ENCODE peak calls at places on chromosome 7, in four cellular contexts. S is lower lobe of right lung, V is right cardiac atrium, F is astrocyte of the cerebellum. T is an unnamed sample.

GRCh38 chr7:13416071-13416470 is 573.4 kb downstream of the ETV1 start:
- DNase-seq in V (no peak), F (peak), S (no peak), T (no peak)

GRCh38 chr7:5001911-5002310 is 42.9 kb upstream of the MMD2 start:
- DNase-seq in F (no peak), S (no peak), V (no peak), T (no peak)

GRCh38 chr7:117600912-117601311 is 121.1 kb downstream of the CFTR start:
- DNase-seq in S (no peak), V (no peak), F (no peak), T (no peak)

GRCh38 chr7:98250789-98251188 is 1.2 kb downstream of the TECPR1 start:
- DNase-seq in V (no peak), S (no peak), F (no peak), T (peak)

GRCh38 chr7:18361756-18362155 is 133.8 kb upstream of the HDAC9 start:
- DNase-seq in V (no peak), S (no peak), F (peak), T (no peak)

GRCh38 chr7:17186745-17187144 is 111.7 kb upstream of the AHR start:
- DNase-seq in F (no peak), S (no peak), V (no peak), T (no peak)

GRCh38 chr7:97118306-97118917 is 914 bp downstream of the SDHAF3 start:
- DNase-seq in S (no peak), V (no peak), F (no peak), T (no peak)

GRCh38 chr7:100430450-100431285 is 1.0 kb downstream of the MEPCE start:
- DNase-seq in F (no peak), S (peak), V (no peak), T (no peak)

GRCh38 chr7:29243777-29244655 is 49.4 kb downstream of the CHN2 start:
- DNase-seq in V (no peak), F (no peak), S (no peak), T (peak)

GRCh38 chr7:22864855-22865606 is 42.4 kb upstream of the TOMM7 start:
- DNase-seq in F (no peak), S (no peak), V (no peak), T (no peak)

DNA sequence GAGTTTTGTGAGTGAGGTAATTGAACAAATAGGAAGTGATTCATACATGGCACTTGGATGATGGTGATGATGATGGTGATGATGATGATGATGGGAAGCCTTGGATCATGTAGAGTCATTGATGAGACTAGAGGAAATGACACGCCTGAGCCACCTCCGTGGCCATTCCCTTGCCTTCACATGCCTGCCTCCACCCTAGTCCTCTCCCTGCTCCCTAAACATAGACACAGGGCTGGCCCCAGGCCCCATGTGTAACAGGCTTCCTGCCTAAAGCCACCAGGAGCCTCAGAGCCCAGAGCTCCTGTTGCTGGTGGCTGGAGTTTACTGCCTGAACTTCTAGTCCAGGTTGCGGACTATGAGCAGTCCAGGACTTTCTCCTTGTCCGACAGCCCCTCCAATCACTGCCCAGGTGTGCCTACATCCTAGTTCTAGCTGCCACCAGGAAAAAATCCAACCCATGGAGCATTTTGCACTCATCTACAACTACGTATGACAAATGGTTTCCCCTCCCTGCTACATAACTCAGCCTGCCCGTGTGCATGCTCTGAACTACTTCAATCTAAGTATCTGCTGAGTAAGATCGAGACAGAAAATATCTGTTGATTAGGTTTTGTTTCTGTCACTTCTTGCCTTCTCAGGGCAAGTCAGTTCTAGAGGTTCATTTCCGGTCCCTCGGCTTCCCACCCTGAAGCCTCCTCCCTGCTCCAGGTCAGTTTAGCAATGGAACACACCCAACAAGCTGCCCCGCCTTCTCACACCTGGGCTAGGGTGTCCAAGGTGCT is 35.5 kb upstream of the KDM7A start:
- DNase-seq in V (no peak), F (no peak), S (no peak), T (no peak)
- H3K4me3 ChIP-seq in V (no peak), F (no peak), S (no peak), T (no peak)

GRCh38 chr7:1168422-1168821 is 8.4 kb upstream of the ZFAND2A start:
- DNase-seq in F (no peak), S (no peak), V (no peak), T (no peak)
- H3K4me3 ChIP-seq in F (no peak), S (no peak), V (no peak), T (no peak)

DNA sequence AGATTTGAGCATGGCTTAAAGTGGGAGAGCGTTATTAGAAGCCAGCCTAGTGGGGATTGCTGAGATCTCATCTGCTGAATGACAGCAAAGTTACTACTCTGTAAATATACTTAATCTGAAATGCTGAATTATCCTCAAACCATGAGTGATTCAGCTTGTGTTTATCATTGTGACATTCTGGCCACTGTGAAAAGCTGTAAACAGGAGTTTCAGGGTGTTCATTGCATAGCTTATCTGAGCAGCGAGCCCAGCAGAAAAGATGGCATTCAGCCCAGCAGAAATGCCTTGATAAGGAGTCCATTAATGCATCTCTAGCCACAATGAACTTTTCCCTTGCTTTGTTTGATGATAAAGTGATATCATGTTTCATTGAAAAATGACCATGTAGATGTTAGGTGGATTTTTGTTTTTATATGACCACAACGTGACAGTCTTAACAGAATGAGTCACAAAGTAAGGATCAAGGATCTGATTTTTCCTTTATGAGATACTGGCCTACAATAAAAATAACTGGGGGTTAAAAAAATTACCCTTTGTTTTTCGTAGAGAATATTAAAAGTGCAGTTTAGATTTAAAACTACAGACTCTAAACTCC is 7.8 kb downstream of the TES start:
- DNase-seq in S (no peak), F (peak), V (no peak), T (no peak)
- H3K4me3 ChIP-seq in S (no peak), F (no peak), V (no peak), T (no peak)

DNA sequence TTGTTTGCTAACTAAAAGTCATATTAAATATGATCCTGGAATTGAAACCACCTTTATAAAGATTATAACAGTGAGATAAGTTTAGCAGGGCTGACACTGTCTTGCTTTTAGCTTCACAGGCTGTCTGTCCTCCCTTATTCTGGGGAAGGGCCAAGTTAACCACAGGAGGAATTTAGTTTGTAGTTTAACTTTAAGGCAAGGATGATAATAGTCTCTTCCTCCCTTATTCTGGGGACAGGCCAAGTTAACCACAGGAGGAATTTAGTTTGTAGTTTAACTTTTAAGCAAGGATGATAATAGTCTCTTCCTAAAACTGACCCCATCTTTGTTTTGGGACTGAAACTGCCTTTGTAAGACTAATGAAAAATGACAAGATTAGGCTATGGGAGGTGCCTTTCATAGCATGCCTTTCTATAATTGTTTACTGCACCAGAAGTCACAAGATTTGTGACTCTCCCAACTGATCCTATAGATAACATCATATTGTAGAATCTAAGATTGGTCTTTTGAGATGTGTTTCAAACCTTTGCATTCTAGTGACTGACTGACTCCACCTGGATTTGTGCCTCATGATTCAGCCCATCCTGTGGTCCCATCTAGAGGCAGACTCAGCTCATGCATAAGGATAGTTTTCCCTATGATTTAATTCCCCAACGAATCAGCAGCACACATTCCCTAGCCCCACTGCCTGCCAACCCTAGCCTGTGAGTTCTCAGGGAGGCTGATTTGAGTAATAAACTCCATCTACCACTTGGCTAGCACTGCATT is 212.0 kb downstream of the MAGI2 start:
- DNase-seq in S (no peak), V (no peak), F (peak), T (no peak)
- H3K4me3 ChIP-seq in S (no peak), V (no peak), F (no peak), T (no peak)

GRCh38 chr7:74206589-74207120 is 3.2 kb upstream of the LAT2 start:
- DNase-seq in S (peak), V (peak), F (peak), T (peak)
- H3K4me3 ChIP-seq in S (peak), V (no peak), F (no peak), T (peak)

DNA sequence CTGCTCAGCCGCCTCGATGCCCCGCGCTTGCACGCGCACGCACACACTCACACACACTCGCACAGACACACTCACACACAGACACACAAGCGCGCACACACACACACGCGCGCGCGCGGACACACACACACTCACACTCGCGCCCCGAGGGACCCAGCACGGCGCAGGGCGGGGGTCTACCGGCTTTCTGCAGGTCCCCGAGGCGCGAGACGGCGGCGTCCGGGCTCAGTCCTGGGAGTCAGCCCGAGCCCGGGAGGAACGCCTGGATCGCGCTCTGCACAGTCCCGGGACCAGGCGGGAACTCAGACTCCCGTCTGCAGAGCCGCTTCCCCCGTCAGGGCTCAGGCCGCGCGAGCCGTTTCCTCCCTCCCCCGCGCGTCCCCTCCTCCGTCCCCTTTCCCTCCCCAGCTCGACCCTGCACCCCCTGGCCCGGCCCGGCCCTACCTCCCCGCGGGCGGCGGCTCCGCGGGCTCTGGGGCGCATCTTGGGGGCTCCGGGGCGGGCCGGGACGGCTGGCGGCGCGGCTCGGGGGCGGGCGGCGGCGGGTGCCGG is 477 bp downstream of the DENND2A start:
- DNase-seq in S (peak), V (peak), F (no peak), T (no peak)
- H3K4me3 ChIP-seq in S (peak), V (peak), F (peak), T (no peak)

GRCh38 chr7:975702-976473 is 539 bp upstream of the COX19 start:
- DNase-seq in V (no peak), S (no peak), F (no peak), T (no peak)
- H3K4me3 ChIP-seq in V (peak), S (peak), F (peak), T (peak)